ENCODE peak calls at places on chromosomes 4 and X, in seven cellular contexts. A, K, M, S, X, Y and G are unnamed samples.
A peak's percentile ranks its signal among the peaks of the same experiment; 100 is the strongest.

GRCh38 chr4:27123050-27123768 is 262.6 kb downstream of the STIM2 start:
- DNase-seq in A (no peak), K (peak; percentile 29), M (no peak), S (no peak), X (no peak), Y (peak; percentile 89), G (no peak)

GRCh38 chr4:172104534-172104933 is 291.3 kb downstream of the GALNTL6 start:
- DNase-seq in A (no peak), K (peak; percentile 61), M (no peak), S (no peak), X (no peak), Y (no peak), G (no peak)

GRCh38 chr4:4851906-4852305 is 7.6 kb upstream of the MSX1 start:
- DNase-seq in A (peak; percentile 31), K (no peak), M (no peak), S (no peak), X (no peak), Y (no peak), G (no peak)

GRCh38 chrX:35696760-35697234 is 101.3 kb upstream of the MAGEB16 start:
- DNase-seq in A (no peak), K (no peak), M (no peak), S (no peak), X (no peak), Y (peak; percentile 91), G (no peak)

GRCh38 chr4:173801876-173802713 is 272.1 kb upstream of the HAND2 start:
- DNase-seq in A (no peak), K (no peak), M (no peak), S (no peak), X (no peak), Y (no peak), G (no peak)

GRCh38 chr4:128812360-128812958 is 3.0 kb downstream of the JADE1 start:
- DNase-seq in A (no peak), K (peak; percentile 79), M (no peak), S (no peak), X (peak; percentile 66), Y (peak; percentile 68), G (peak; percentile 86)

GRCh38 chrX:1162119-1162916 is 50.1 kb downstream of the CRLF2 start:
- DNase-seq in A (peak; percentile 23), K (no peak), M (no peak), S (no peak), X (no peak), Y (no peak), G (no peak)

GRCh38 chrX:11770320-11770719 is 12.3 kb downstream of the MSL3 start:
- DNase-seq in A (no peak), K (peak; percentile 53), M (peak; percentile 22), S (no peak), X (peak; percentile 76), Y (peak; percentile 36), G (no peak)

GRCh38 chrX:130144509-130144908 is 21.1 kb downstream of the AIFM1 start:
- DNase-seq in A (no peak), K (peak; percentile 37), M (no peak), S (no peak), X (no peak), Y (no peak), G (no peak)

GRCh38 chrX:74449937-74450330 is 28.6 kb downstream of the SLC16A2 start:
- DNase-seq in A (no peak), K (peak; percentile 88), M (no peak), S (no peak), X (no peak), Y (peak; percentile 73), G (no peak)

GRCh38 chrX:101925733-101926132 is 6.1 kb downstream of the ZMAT1 start:
- DNase-seq in A (no peak), K (no peak), M (no peak), S (no peak), X (no peak), Y (no peak), G (no peak)

GRCh38 chrX:118884552-118885138 is 61.0 kb downstream of the ZCCHC12 start:
- DNase-seq in A (no peak), K (peak; percentile 2), M (no peak), S (no peak), X (no peak), Y (no peak), G (no peak)

GRCh38 chr4:6938758-6939201 is 29.2 kb downstream of the TBC1D14 start:
- DNase-seq in A (peak; percentile 79), K (no peak), M (peak; percentile 41), S (no peak), X (no peak), Y (no peak), G (no peak)

GRCh38 chr4:155694100-155694785 is 27.6 kb downstream of the GUCY1A1 start:
- DNase-seq in A (no peak), K (no peak), M (no peak), S (no peak), X (no peak), Y (peak; percentile 62), G (no peak)

GRCh38 chrX:69024931-69025330 is 140.3 kb downstream of the PJA1 start:
- DNase-seq in A (peak; percentile 79), K (peak; percentile 57), M (no peak), S (no peak), X (no peak), Y (peak; percentile 27), G (peak; percentile 89)

GRCh38 chrX:97009391-97009790 is 125.7 kb downstream of the RPA4 start:
- DNase-seq in A (no peak), K (no peak), M (no peak), S (no peak), X (no peak), Y (no peak), G (no peak)

GRCh38 chr4:138239496-138239895 is 2.7 kb downstream of the SLC7A11 start:
- DNase-seq in A (no peak), K (no peak), M (no peak), S (no peak), X (no peak), Y (no peak), G (no peak)

GRCh38 chrX:140439455-140439854 is 65.4 kb downstream of the SOX3 start:
- DNase-seq in A (peak; percentile 68), K (no peak), M (peak; percentile 69), S (no peak), X (no peak), Y (peak; percentile 0), G (peak; percentile 70)

GRCh38 chr4:19615086-19615689 is 636.5 kb upstream of the SLIT2 start:
- DNase-seq in A (peak; percentile 21), K (no peak), M (no peak), S (no peak), X (no peak), Y (no peak), G (no peak)

GRCh38 chrX:97616883-97617510 is 733.3 kb downstream of the RPA4 start:
- DNase-seq in A (no peak), K (peak; percentile 69), M (no peak), S (no peak), X (peak; percentile 6), Y (peak; percentile 76), G (no peak)

GRCh38 chr4:186844059-186844681 is 120.5 kb upstream of the FAT1 start:
- DNase-seq in A (no peak), K (peak; percentile 70), M (no peak), S (no peak), X (no peak), Y (no peak), G (no peak)

GRCh38 chr4:472881-473574 is 25.9 kb downstream of the ZNF721 start:
- DNase-seq in A (no peak), K (peak; percentile 20), M (peak; percentile 32), S (no peak), X (peak; percentile 18), Y (peak; percentile 7), G (no peak)

GRCh38 chrX:134171661-134172587 is 65.1 kb upstream of the CCDC160 start:
- DNase-seq in A (peak; percentile 61), K (no peak), M (peak; percentile 60), S (no peak), X (no peak), Y (peak; percentile 1), G (peak; percentile 74)

GRCh38 chrX:136789856-136790255 is 9.1 kb upstream of the ARHGEF6 start:
- DNase-seq in A (no peak), K (no peak), M (no peak), S (no peak), X (no peak), Y (no peak), G (no peak)

GRCh38 chrX:23515028-23515427 is 152.3 kb upstream of the PRDX4 start:
- DNase-seq in A (no peak), K (no peak), M (no peak), S (no peak), X (no peak), Y (peak; percentile 2), G (no peak)

GRCh38 chrX:150768580-150769190 is 75.5 kb downstream of the MTMR1 start:
- DNase-seq in A (no peak), K (no peak), M (no peak), S (no peak), X (no peak), Y (no peak), G (peak; percentile 66)

GRCh38 chrX:12701625-12702024 is 89.6 kb upstream of the PRPS2 start:
- DNase-seq in A (peak; percentile 65), K (peak; percentile 42), M (peak; percentile 48), S (no peak), X (peak; percentile 16), Y (peak; percentile 58), G (no peak)

GRCh38 chr4:4308800-4309441 is 18.9 kb downstream of the ZBTB49 start:
- DNase-seq in A (no peak), K (peak; percentile 89), M (no peak), S (no peak), X (no peak), Y (no peak), G (no peak)

GRCh38 chr4:153809307-153809706 is 20.4 kb upstream of the SFRP2 start:
- DNase-seq in A (no peak), K (no peak), M (no peak), S (no peak), X (no peak), Y (no peak), G (no peak)

GRCh38 chrX:15465896-15466651 is 27.1 kb downstream of the PIR start:
- DNase-seq in A (no peak), K (no peak), M (no peak), S (no peak), X (no peak), Y (no peak), G (no peak)

GRCh38 chr4:48093949-48094550 is 40.0 kb downstream of the TXK start:
- DNase-seq in A (no peak), K (peak; percentile 86), M (no peak), S (no peak), X (no peak), Y (peak; percentile 78), G (no peak)

GRCh38 chrX:49840679-49841078 is 11.6 kb downstream of the PAGE4 start:
- DNase-seq in A (peak; percentile 71), K (peak; percentile 57), M (peak; percentile 71), S (no peak), X (no peak), Y (peak; percentile 77), G (peak; percentile 89)

GRCh38 chr4:28362169-28362568 is 1501.5 kb downstream of the STIM2 start:
- DNase-seq in A (no peak), K (no peak), M (no peak), S (no peak), X (no peak), Y (no peak), G (no peak)

GRCh38 chr4:2395038-2395437 is 23.4 kb downstream of the ZFYVE28 start:
- DNase-seq in A (no peak), K (no peak), M (no peak), S (no peak), X (no peak), Y (peak; percentile 62), G (no peak)